ENCODE peak calls at places on chromosome 2, in ten cellular contexts. J, U, D, T, C, Y, Q, P, I and H are unnamed samples.

GRCh38 chr2:238811293-238811692 is 36.6 kb upstream of the TWIST2 start:
- DNase-seq in J (no peak), U (no peak), D (no peak), T (no peak), C (no peak), Y (no peak), Q (no peak), P (no peak), I (no peak), H (no peak)

GRCh38 chr2:144083211-144083610 is 436.7 kb downstream of the ZEB2 start:
- DNase-seq in J (no peak), U (no peak), D (no peak), T (no peak), C (no peak), Y (no peak), Q (no peak), P (no peak), I (no peak), H (no peak)

GRCh38 chr2:140759431-140760156 is 1371.2 kb downstream of the LRP1B start:
- DNase-seq in J (no peak), U (no peak), D (peak; percentile 28), T (no peak), C (no peak), Y (no peak), Q (no peak), P (no peak), I (no peak), H (no peak)

GRCh38 chr2:232473467-232473890 is 14.2 kb downstream of the ECEL1 start:
- DNase-seq in J (no peak), U (no peak), D (peak; percentile 81), T (no peak), C (no peak), Y (no peak), Q (no peak), P (no peak), I (no peak), H (no peak)

GRCh38 chr2:14642499-14642898 is 10.0 kb downstream of the LRATD1 start:
- DNase-seq in J (peak; percentile 24), U (no peak), D (no peak), T (no peak), C (no peak), Y (no peak), Q (no peak), P (no peak), I (no peak), H (no peak)

GRCh38 chr2:63048367-63049171 is 2.1 kb upstream of the OTX1 start:
- DNase-seq in J (no peak), U (no peak), D (no peak), T (no peak), C (no peak), Y (no peak), Q (no peak), P (no peak), I (peak; percentile 10), H (no peak)

GRCh38 chr2:160301420-160301819 is 101.3 kb upstream of the ITGB6 start:
- DNase-seq in J (no peak), U (peak; percentile 65), D (no peak), T (no peak), C (no peak), Y (no peak), Q (no peak), P (no peak), I (no peak), H (peak; percentile 20)

GRCh38 chr2:63369146-63369545 is 219.1 kb downstream of the WDPCP start:
- DNase-seq in J (no peak), U (no peak), D (no peak), T (no peak), C (no peak), Y (no peak), Q (no peak), P (no peak), I (no peak), H (no peak)

GRCh38 chr2:150679456-150680120 is 192.1 kb upstream of the RND3 start:
- DNase-seq in J (no peak), U (no peak), D (no peak), T (no peak), C (no peak), Y (no peak), Q (no peak), P (no peak), I (no peak), H (no peak)

GRCh38 chr2:169069341-169069740 is at the start of gene DHRS9:
- DNase-seq in J (peak; percentile 4), U (no peak), D (no peak), T (peak; percentile 31), C (no peak), Y (no peak), Q (no peak), P (no peak), I (no peak), H (peak; percentile 27)

GRCh38 chr2:39837856-39838453 is 58.9 kb upstream of the THUMPD2 start:
- DNase-seq in J (peak; percentile 70), U (no peak), D (no peak), T (peak; percentile 13), C (no peak), Y (no peak), Q (no peak), P (peak; percentile 41), I (no peak), H (no peak)

GRCh38 chr2:172561270-172561669 is 5.4 kb downstream of the PDK1 start:
- DNase-seq in J (no peak), U (no peak), D (no peak), T (no peak), C (no peak), Y (no peak), Q (no peak), P (no peak), I (no peak), H (no peak)